ENCODE peak calls at places on chromosomes 11 and 22, in nine cellular contexts. D is astrocyte of the spinal cord, I is mammary epithelial cell, V is uterus, C is GM12865, E is astrocyte of the cerebellum, F is endothelial cell of umbilical vein, U is BJ, T is AG04449. H is an unnamed sample.

GRCh38 chr11:106482920-106483761 is 405.7 kb downstream of the AASDHPPT start:
- DNase-seq in I (peak), E (peak), C (no peak), V (no peak), U (no peak), T (no peak), F (peak), D (peak), H (peak)

GRCh38 chr22:44963832-44964721 is 45.7 kb downstream of the PHF21B start:
- DNase-seq in D (no peak), F (no peak), E (no peak), V (no peak), I (no peak), T (no peak), U (no peak), C (no peak), H (no peak)

GRCh38 chr11:120667281-120667680 is 155.7 kb downstream of the GRIK4 start:
- DNase-seq in F (no peak), T (no peak), D (no peak), V (no peak), E (no peak), I (no peak), C (peak), U (no peak), H (no peak)

GRCh38 chr22:24325105-24325757 is 54.6 kb downstream of the SPECC1L start:
- DNase-seq in C (peak), D (peak), T (peak), F (peak), I (peak), U (peak), E (peak), V (no peak), H (peak)

GRCh38 chr11:119904636-119905035 is 175.6 kb upstream of the NECTIN1 start:
- DNase-seq in U (no peak), C (no peak), T (no peak), E (no peak), I (no peak), V (no peak), D (no peak), F (no peak), H (no peak)

GRCh38 chr11:111417011-111417765 is 38.1 kb upstream of the POU2AF1 start:
- DNase-seq in T (no peak), C (peak), E (no peak), D (no peak), V (no peak), I (no peak), U (no peak), F (no peak), H (no peak)

GRCh38 chr11:68839953-68840641 is 1.6 kb downstream of the CPT1A start:
- DNase-seq in I (no peak), T (no peak), U (no peak), E (no peak), C (peak), F (peak), V (no peak), D (peak), H (no peak)

GRCh38 chr11:66070604-66071325 is 693 bp downstream of the PACS1 start:
- DNase-seq in I (peak), E (no peak), V (no peak), D (peak), T (no peak), F (peak), U (no peak), C (no peak), H (no peak)

GRCh38 chr11:102849319-102849718 is 5.9 kb upstream of the MMP3 start:
- DNase-seq in F (no peak), C (no peak), E (no peak), T (peak), D (peak), U (peak), V (no peak), I (peak), H (no peak)

GRCh38 chr11:111977141-111978027 is 40.2 kb downstream of the DIXDC1 start:
- DNase-seq in E (no peak), I (peak), D (peak), T (no peak), U (no peak), V (peak), F (peak), C (peak), H (no peak)

GRCh38 chr22:29079218-29079901 is 6.5 kb downstream of the KREMEN1 start:
- DNase-seq in C (no peak), V (no peak), I (no peak), T (no peak), U (no peak), D (peak), E (peak), F (no peak), H (peak)

GRCh38 chr22:24516301-24516737 is 21.2 kb downstream of the UPB1 start:
- DNase-seq in F (no peak), E (peak), C (peak), U (peak), D (peak), T (peak), I (peak), V (no peak), H (peak)

GRCh38 chr11:15665368-15665871 is 550.7 kb downstream of the INSC start:
- DNase-seq in U (peak), D (no peak), T (no peak), I (peak), V (no peak), E (no peak), F (no peak), C (no peak), H (no peak)

GRCh38 chr11:128179512-128179911 is 407.8 kb downstream of the ETS1 start:
- DNase-seq in I (no peak), E (no peak), F (no peak), C (no peak), U (no peak), D (no peak), V (no peak), T (no peak), H (no peak)

GRCh38 chr11:122748968-122749687 is 89.2 kb upstream of the CRTAM start:
- DNase-seq in E (peak), V (no peak), F (peak), U (peak), I (peak), C (peak), D (peak), T (peak), H (peak)

GRCh38 chr22:32701021-32701420 is 100.5 kb upstream of the TIMP3 start:
- DNase-seq in T (no peak), C (no peak), D (no peak), U (no peak), V (no peak), F (no peak), I (peak), E (no peak), H (peak)

GRCh38 chr22:36454916-36455570 is 26.4 kb downstream of the TXN2 start:
- DNase-seq in U (no peak), T (no peak), E (peak), I (peak), D (peak), F (peak), C (peak), V (peak), H (peak)

GRCh38 chr11:90329043-90329442 is 106.2 kb upstream of the CHORDC1 start:
- DNase-seq in C (no peak), I (no peak), D (no peak), T (no peak), E (no peak), U (no peak), V (no peak), F (no peak), H (no peak)

GRCh38 chr11:130815074-130815802 is 101.0 kb downstream of the SNX19 start:
- DNase-seq in C (no peak), V (no peak), T (no peak), D (no peak), E (no peak), I (no peak), F (no peak), U (no peak), H (peak)

GRCh38 chr11:78516281-78516680 is 58.4 kb downstream of the NARS2 start:
- DNase-seq in V (no peak), C (no peak), F (no peak), I (no peak), D (no peak), E (no peak), T (no peak), U (no peak), H (no peak)

GRCh38 chr11:119882316-119882715 is 153.3 kb upstream of the NECTIN1 start:
- DNase-seq in U (no peak), V (no peak), C (no peak), E (no peak), F (no peak), T (no peak), I (no peak), D (no peak), H (no peak)

GRCh38 chr11:2465201-2466068 is 20.6 kb downstream of the KCNQ1 start:
- DNase-seq in I (no peak), D (no peak), F (no peak), U (no peak), E (no peak), V (no peak), T (no peak), C (no peak), H (no peak)

GRCh38 chr22:32607086-32607485 is 132.5 kb downstream of the FBXO7 start:
- DNase-seq in F (no peak), E (no peak), U (no peak), C (no peak), I (no peak), V (no peak), D (no peak), T (no peak), H (no peak)

GRCh38 chr11:95495722-95496121 is 264.7 kb upstream of the SESN3 start:
- DNase-seq in D (no peak), C (no peak), T (no peak), U (no peak), F (no peak), V (no peak), E (no peak), I (no peak), H (no peak)

GRCh38 chr11:124172076-124172475 is 11.1 kb upstream of the OR10D3 start:
- DNase-seq in V (no peak), I (no peak), D (no peak), F (no peak), T (no peak), E (no peak), C (no peak), U (no peak), H (no peak)

GRCh38 chr22:39663751-39664150 is 93.2 kb downstream of the CACNA1I start:
- DNase-seq in V (no peak), I (no peak), E (no peak), F (no peak), C (no peak), D (no peak), T (no peak), U (no peak), H (no peak)

GRCh38 chr22:32900856-32901255 is 99.4 kb downstream of the TIMP3 start:
- DNase-seq in D (no peak), U (no peak), C (no peak), E (no peak), T (no peak), F (no peak), V (no peak), I (no peak), H (no peak)

GRCh38 chr22:45208993-45209838 is 31.5 kb downstream of the KIAA0930 start:
- DNase-seq in C (no peak), T (no peak), F (peak), V (no peak), D (peak), I (peak), U (no peak), E (no peak), H (no peak)

GRCh38 chr11:5257296-5257695 is 2.7 kb upstream of the HBG2 start:
- DNase-seq in D (no peak), F (no peak), C (no peak), T (no peak), V (no peak), U (no peak), I (no peak), E (no peak), H (no peak)

GRCh38 chr11:22802861-22803260 is 26.7 kb downstream of the SVIP start:
- DNase-seq in U (no peak), I (no peak), V (no peak), T (no peak), C (no peak), E (no peak), F (no peak), D (no peak), H (no peak)

GRCh38 chr11:66432597-66432996 is 6.1 kb downstream of the MRPL11 start:
- DNase-seq in C (no peak), U (no peak), T (no peak), I (no peak), E (no peak), F (no peak), D (no peak), V (no peak), H (no peak)

GRCh38 chr11:73990727-73991126 is 8.1 kb upstream of the UCP2 start:
- DNase-seq in C (no peak), I (no peak), V (no peak), F (no peak), T (no peak), D (no peak), U (no peak), E (no peak), H (no peak)

GRCh38 chr11:58561394-58562102 is 14.1 kb downstream of the LPXN start:
- DNase-seq in E (no peak), F (no peak), T (no peak), V (no peak), C (no peak), D (no peak), I (no peak), U (no peak), H (no peak)

GRCh38 chr11:8928981-8929615 is 3.6 kb downstream of the C11orf16 start:
- DNase-seq in C (no peak), I (peak), U (no peak), T (no peak), F (no peak), V (no peak), D (no peak), E (no peak), H (no peak)

GRCh38 chr11:9143726-9144125 is 52.3 kb upstream of the SCUBE2 start:
- DNase-seq in D (peak), I (no peak), V (no peak), T (no peak), F (no peak), E (no peak), U (no peak), C (no peak), H (no peak)

GRCh38 chr11:46537121-46537520 is 56.7 kb downstream of the AMBRA1 start:
- DNase-seq in E (no peak), I (no peak), U (no peak), D (peak), T (no peak), F (no peak), C (no peak), V (no peak), H (no peak)
- TF ChIP-seq CTCF in E (peak), I (peak), U (peak), D (peak), T (peak), F (no peak), C (no peak), V (no peak), H (peak)

GRCh38 chr22:47192651-47193437 is 430.4 kb downstream of the TBC1D22A start:
- DNase-seq in T (no peak), F (no peak), E (no peak), C (peak), U (no peak), I (no peak), V (no peak), D (no peak), H (no peak)
- H3K4me3 ChIP-seq in T (no peak), F (no peak), E (no peak), C (no peak), U (no peak), I (no peak), V (no peak), D (no peak), H (no peak)

DNA sequence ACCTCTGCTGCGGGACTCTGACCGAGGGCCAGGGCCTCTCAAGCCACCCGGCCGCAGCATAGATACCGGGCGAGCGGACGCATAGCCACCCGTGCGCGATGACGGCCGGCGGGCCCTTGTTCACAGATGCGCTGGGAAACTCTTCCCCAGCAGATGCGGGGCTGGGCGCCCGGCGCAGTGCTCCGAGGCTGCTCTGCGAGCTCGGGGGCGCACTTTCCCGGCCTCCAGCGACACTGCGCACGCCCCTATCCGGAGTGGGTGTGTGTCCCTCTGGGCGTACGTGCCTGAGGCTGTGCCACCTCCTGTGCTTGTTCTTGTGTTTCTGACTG is 104.7 kb upstream of the E2F8 start:
- DNase-seq in T (no peak), V (no peak), D (no peak), U (no peak), F (no peak), C (no peak), E (no peak), I (no peak), H (no peak)
- TF ChIP-seq CTCF in T (no peak), V (no peak), D (no peak), U (no peak), F (peak), C (no peak), E (no peak), I (no peak), H (no peak)

DNA sequence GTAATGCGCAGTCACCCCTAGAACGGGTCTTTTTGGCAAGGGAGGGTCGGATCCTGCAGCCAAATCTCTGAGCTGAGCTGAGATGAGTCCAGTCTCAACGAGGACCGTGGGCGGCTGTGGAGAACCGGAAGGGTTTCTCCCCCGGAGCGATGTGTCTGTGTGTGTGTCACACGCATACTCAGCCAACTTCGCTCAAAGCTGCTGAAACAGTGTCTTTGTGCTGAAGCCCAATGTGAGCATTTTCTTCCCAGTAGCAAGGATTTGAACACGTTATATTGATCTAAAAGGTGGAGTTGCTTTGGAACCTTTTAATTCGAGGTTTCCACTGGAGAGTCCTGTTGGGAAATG is 1.4 kb upstream of the CELSR1 start:
- DNase-seq in I (peak), F (no peak), C (no peak), V (no peak), U (no peak), T (no peak), D (no peak), E (no peak), H (no peak)
- H3K4me3 ChIP-seq in I (peak), F (no peak), C (no peak), V (peak), U (peak), T (peak), D (peak), E (peak), H (peak)

GRCh38 chr22:21449531-21450319 is 17.5 kb upstream of the TMEM191C start:
- DNase-seq in D (no peak), F (no peak), I (no peak), V (peak), C (no peak), T (no peak), U (no peak), E (no peak), H (no peak)

GRCh38 chr22:21451545-21452520 is 15.4 kb upstream of the TMEM191C start:
- DNase-seq in U (no peak), I (no peak), D (no peak), F (no peak), C (no peak), T (no peak), E (no peak), V (peak), H (no peak)

GRCh38 chr22:21450858-21451331 is 16.3 kb upstream of the TMEM191C start:
- DNase-seq in T (no peak), C (no peak), D (no peak), I (no peak), V (no peak), F (no peak), U (no peak), E (no peak), H (no peak)

GRCh38 chr22:21448627-21449416 is 18.4 kb upstream of the TMEM191C start:
- DNase-seq in D (no peak), F (no peak), U (no peak), I (no peak), T (no peak), V (peak), C (no peak), E (no peak), H (no peak)

DNA sequence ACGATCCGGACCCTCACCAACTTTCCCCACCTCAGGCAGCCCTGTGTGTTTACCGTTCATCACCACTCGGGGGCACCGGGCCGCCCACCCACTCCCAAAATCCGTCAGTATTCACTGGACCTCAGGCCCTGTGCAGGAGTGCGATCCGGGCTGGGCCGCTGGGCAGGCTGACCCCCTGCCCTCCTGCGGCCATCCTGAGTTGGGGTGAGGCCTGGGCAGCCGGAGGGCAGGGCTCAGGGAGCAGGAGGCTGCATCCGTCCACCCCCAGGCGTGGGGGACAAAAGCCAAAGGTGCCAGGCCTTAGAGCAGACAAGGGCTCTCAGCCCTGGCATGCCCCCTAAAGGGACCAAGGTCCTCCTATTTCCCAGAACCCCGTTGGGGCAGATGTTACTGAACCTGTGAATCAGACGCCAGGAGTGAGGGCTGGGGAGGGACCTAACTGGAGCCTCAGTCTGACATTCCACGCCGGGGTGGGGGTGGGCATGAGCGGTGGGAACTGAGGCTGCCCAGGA is 16.8 kb upstream of the TMEM191C start:
- DNase-seq in T (no peak), D (no peak), F (no peak), C (no peak), V (peak), I (no peak), E (no peak), U (no peak), H (no peak)
- TF ChIP-seq CTCF in T (no peak), D (no peak), F (no peak), C (no peak), V (no peak), I (no peak), E (no peak), U (no peak), H (no peak)

DNA sequence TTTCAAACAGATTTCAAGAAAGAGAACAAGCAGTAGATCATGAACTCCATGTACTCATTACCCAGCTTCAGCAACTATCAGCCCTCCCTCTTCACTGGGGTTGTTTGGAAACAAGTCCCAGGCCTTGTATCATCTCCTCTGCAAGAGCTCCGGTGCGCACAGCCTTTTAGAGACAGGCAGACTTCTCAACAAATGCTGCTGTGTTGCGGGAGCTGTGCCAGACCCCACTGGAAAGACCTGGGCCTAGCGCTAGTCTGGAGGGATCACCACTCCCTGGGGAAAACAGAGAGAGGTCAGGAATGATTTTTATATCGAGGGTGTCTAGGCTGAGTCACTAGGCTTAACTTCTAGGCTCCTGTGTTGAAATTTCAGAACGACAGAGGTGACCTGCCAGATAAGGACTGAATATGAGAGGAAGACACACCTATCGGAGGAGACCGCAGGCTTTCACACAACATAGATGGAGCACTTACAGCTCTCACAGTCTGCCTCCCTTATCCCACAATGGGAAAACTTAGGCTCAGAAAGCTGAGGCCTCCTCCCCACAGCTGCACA is 85.8 kb downstream of the PKNOX2 start:
- DNase-seq in V (no peak), I (no peak), C (no peak), D (peak), T (no peak), E (no peak), U (no peak), F (no peak), H (no peak)
- H3K4me3 ChIP-seq in V (no peak), I (no peak), C (no peak), D (no peak), T (no peak), E (no peak), U (no peak), F (no peak), H (no peak)

DNA sequence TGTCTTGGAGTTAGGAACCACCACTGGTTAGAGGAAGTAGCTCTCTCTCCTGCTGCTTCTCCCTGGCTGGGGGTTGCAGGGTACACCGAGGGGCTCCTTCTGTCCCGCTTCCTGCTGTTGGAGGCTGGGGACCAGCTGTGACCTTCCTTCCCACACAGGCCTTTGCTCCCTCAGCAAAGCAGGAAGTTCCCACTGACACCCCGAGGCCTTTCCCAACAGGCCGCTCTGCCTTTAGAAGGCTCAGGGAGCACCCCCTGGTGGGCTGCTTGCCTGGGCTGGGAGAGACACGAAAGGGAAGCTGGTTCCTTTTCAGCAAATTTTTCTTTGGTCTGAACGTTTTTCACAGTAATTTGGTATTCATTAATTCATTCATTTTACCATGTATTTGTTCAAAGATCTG is 527.9 kb upstream of the B3GAT1 start:
- DNase-seq in D (no peak), F (no peak), C (no peak), T (no peak), I (no peak), U (no peak), E (no peak), V (no peak), H (no peak)
- TF ChIP-seq CTCF in D (peak), F (peak), C (no peak), T (peak), I (no peak), U (no peak), E (no peak), V (no peak), H (peak)